ENCODE peak calls at places on chromosomes 2 and 18, in seven cellular contexts. One of them, this sample, is unnamed.

GRCh38 chr2:42767899-42768705 is 4.2 kb upstream of the OXER1 start:
- DNase-seq in nucleus accumbens: no peak
- DNase-seq in Ammon's horn: no peak
- DNase-seq in CD4-positive, alpha-beta memory T cell: no peak
- DNase-seq in heart left ventricle: no peak
- DNase-seq in dorsolateral prefrontal cortex: no peak
- DNase-seq in HT-29: no peak
- DNase-seq in this sample: no peak

GRCh38 chr2:62423883-62424458 is 82.0 kb downstream of the TMEM17 start:
- DNase-seq in nucleus accumbens: peak
- DNase-seq in Ammon's horn: peak
- DNase-seq in CD4-positive, alpha-beta memory T cell: no peak
- DNase-seq in heart left ventricle: no peak
- DNase-seq in dorsolateral prefrontal cortex: peak
- DNase-seq in HT-29: no peak
- DNase-seq in this sample: peak

GRCh38 chr2:237617305-237617982 is 9.9 kb upstream of the LRRFIP1 start:
- DNase-seq in nucleus accumbens: no peak
- DNase-seq in Ammon's horn: no peak
- DNase-seq in CD4-positive, alpha-beta memory T cell: no peak
- DNase-seq in heart left ventricle: no peak
- DNase-seq in dorsolateral prefrontal cortex: no peak
- DNase-seq in HT-29: no peak
- DNase-seq in this sample: no peak

GRCh38 chr18:49031511-49032188 is 80.9 kb upstream of the SMAD7 start:
- DNase-seq in nucleus accumbens: no peak
- DNase-seq in Ammon's horn: peak
- DNase-seq in CD4-positive, alpha-beta memory T cell: peak
- DNase-seq in heart left ventricle: no peak
- DNase-seq in dorsolateral prefrontal cortex: no peak
- DNase-seq in HT-29: no peak
- DNase-seq in this sample: no peak

GRCh38 chr18:79568543-79569205 is 110.9 kb upstream of the CTDP1 start:
- DNase-seq in nucleus accumbens: no peak
- DNase-seq in Ammon's horn: no peak
- DNase-seq in CD4-positive, alpha-beta memory T cell: no peak
- DNase-seq in heart left ventricle: peak
- DNase-seq in dorsolateral prefrontal cortex: peak
- DNase-seq in HT-29: no peak
- DNase-seq in this sample: no peak

GRCh38 chr2:121134728-121135127 is 150.3 kb downstream of the TFCP2L1 start:
- DNase-seq in nucleus accumbens: no peak
- DNase-seq in Ammon's horn: no peak
- DNase-seq in CD4-positive, alpha-beta memory T cell: no peak
- DNase-seq in heart left ventricle: no peak
- DNase-seq in dorsolateral prefrontal cortex: no peak
- DNase-seq in HT-29: no peak
- DNase-seq in this sample: no peak

GRCh38 chr2:234348081-234348480 is 148.8 kb downstream of the ARL4C start:
- DNase-seq in nucleus accumbens: no peak
- DNase-seq in Ammon's horn: no peak
- DNase-seq in CD4-positive, alpha-beta memory T cell: no peak
- DNase-seq in heart left ventricle: peak
- DNase-seq in dorsolateral prefrontal cortex: no peak
- DNase-seq in HT-29: no peak
- DNase-seq in this sample: no peak

GRCh38 chr2:70124983-70125480 is 37.8 kb downstream of the PCBP1 start:
- DNase-seq in nucleus accumbens: peak
- DNase-seq in Ammon's horn: peak
- DNase-seq in CD4-positive, alpha-beta memory T cell: peak
- DNase-seq in heart left ventricle: peak
- DNase-seq in dorsolateral prefrontal cortex: peak
- DNase-seq in HT-29: peak
- DNase-seq in this sample: no peak

GRCh38 chr2:179251865-179252264 is 12.8 kb downstream of the SESTD1 start:
- DNase-seq in nucleus accumbens: no peak
- DNase-seq in Ammon's horn: no peak
- DNase-seq in CD4-positive, alpha-beta memory T cell: no peak
- DNase-seq in heart left ventricle: no peak
- DNase-seq in dorsolateral prefrontal cortex: no peak
- DNase-seq in HT-29: no peak
- DNase-seq in this sample: no peak

GRCh38 chr2:138503087-138503442 is 1.5 kb downstream of the SPOPL start:
- DNase-seq in nucleus accumbens: no peak
- DNase-seq in Ammon's horn: no peak
- DNase-seq in CD4-positive, alpha-beta memory T cell: no peak
- DNase-seq in heart left ventricle: no peak
- DNase-seq in dorsolateral prefrontal cortex: no peak
- DNase-seq in HT-29: peak
- DNase-seq in this sample: peak

GRCh38 chr2:237540823-237541222 is 25.6 kb upstream of the PRLH start:
- DNase-seq in nucleus accumbens: no peak
- DNase-seq in Ammon's horn: no peak
- DNase-seq in CD4-positive, alpha-beta memory T cell: no peak
- DNase-seq in heart left ventricle: peak
- DNase-seq in dorsolateral prefrontal cortex: no peak
- DNase-seq in HT-29: no peak
- DNase-seq in this sample: peak

GRCh38 chr18:45730832-45731545 is 7.0 kb downstream of the SLC14A1 start:
- DNase-seq in nucleus accumbens: no peak
- DNase-seq in Ammon's horn: no peak
- DNase-seq in CD4-positive, alpha-beta memory T cell: no peak
- DNase-seq in heart left ventricle: no peak
- DNase-seq in dorsolateral prefrontal cortex: no peak
- DNase-seq in HT-29: no peak
- DNase-seq in this sample: no peak

GRCh38 chr2:128235581-128235980 is 83.1 kb downstream of the HS6ST1 start:
- DNase-seq in nucleus accumbens: no peak
- DNase-seq in Ammon's horn: no peak
- DNase-seq in CD4-positive, alpha-beta memory T cell: no peak
- DNase-seq in heart left ventricle: no peak
- DNase-seq in dorsolateral prefrontal cortex: no peak
- DNase-seq in HT-29: no peak
- DNase-seq in this sample: no peak

GRCh38 chr2:135162377-135162776 is 110.3 kb downstream of the RAB3GAP1 start:
- DNase-seq in nucleus accumbens: no peak
- DNase-seq in Ammon's horn: no peak
- DNase-seq in CD4-positive, alpha-beta memory T cell: no peak
- DNase-seq in heart left ventricle: no peak
- DNase-seq in dorsolateral prefrontal cortex: no peak
- DNase-seq in HT-29: no peak
- DNase-seq in this sample: no peak

GRCh38 chr2:20062615-20063545 is 11.5 kb upstream of the LAPTM4A start:
- DNase-seq in nucleus accumbens: no peak
- DNase-seq in Ammon's horn: no peak
- DNase-seq in CD4-positive, alpha-beta memory T cell: no peak
- DNase-seq in heart left ventricle: peak
- DNase-seq in dorsolateral prefrontal cortex: no peak
- DNase-seq in HT-29: no peak
- DNase-seq in this sample: peak

GRCh38 chr2:196234672-196235071 is 63.3 kb upstream of the STK17B start:
- DNase-seq in nucleus accumbens: no peak
- DNase-seq in Ammon's horn: no peak
- DNase-seq in CD4-positive, alpha-beta memory T cell: peak
- DNase-seq in heart left ventricle: no peak
- DNase-seq in dorsolateral prefrontal cortex: no peak
- DNase-seq in HT-29: no peak
- DNase-seq in this sample: peak

GRCh38 chr2:163768881-163769681 is 33.3 kb upstream of the FIGN start:
- DNase-seq in nucleus accumbens: no peak
- DNase-seq in Ammon's horn: no peak
- DNase-seq in CD4-positive, alpha-beta memory T cell: no peak
- DNase-seq in heart left ventricle: no peak
- DNase-seq in dorsolateral prefrontal cortex: no peak
- DNase-seq in HT-29: no peak
- DNase-seq in this sample: no peak

GRCh38 chr2:71358931-71359671 is 27.5 kb downstream of the ZNF638 start:
- DNase-seq in nucleus accumbens: no peak
- DNase-seq in Ammon's horn: no peak
- DNase-seq in CD4-positive, alpha-beta memory T cell: no peak
- DNase-seq in heart left ventricle: no peak
- DNase-seq in dorsolateral prefrontal cortex: no peak
- DNase-seq in HT-29: no peak
- DNase-seq in this sample: peak

GRCh38 chr2:158131919-158132566 is 30.4 kb downstream of the UPP2 start:
- DNase-seq in nucleus accumbens: no peak
- DNase-seq in Ammon's horn: no peak
- DNase-seq in CD4-positive, alpha-beta memory T cell: no peak
- DNase-seq in heart left ventricle: no peak
- DNase-seq in dorsolateral prefrontal cortex: no peak
- DNase-seq in HT-29: peak
- DNase-seq in this sample: no peak

GRCh38 chr18:78736015-78736690 is 243.5 kb upstream of the SALL3 start:
- DNase-seq in nucleus accumbens: no peak
- DNase-seq in Ammon's horn: no peak
- DNase-seq in CD4-positive, alpha-beta memory T cell: no peak
- DNase-seq in heart left ventricle: no peak
- DNase-seq in dorsolateral prefrontal cortex: no peak
- DNase-seq in HT-29: no peak
- DNase-seq in this sample: no peak

GRCh38 chr2:86254576-86255538 is 55.6 kb downstream of the MRPL35 start:
- DNase-seq in nucleus accumbens: no peak
- DNase-seq in Ammon's horn: peak
- DNase-seq in CD4-positive, alpha-beta memory T cell: no peak
- DNase-seq in heart left ventricle: peak
- DNase-seq in dorsolateral prefrontal cortex: no peak
- DNase-seq in HT-29: peak
- DNase-seq in this sample: no peak

GRCh38 chr18:21843340-21843739 is 102.7 kb downstream of the MIB1 start:
- DNase-seq in nucleus accumbens: no peak
- DNase-seq in Ammon's horn: no peak
- DNase-seq in CD4-positive, alpha-beta memory T cell: no peak
- DNase-seq in heart left ventricle: no peak
- DNase-seq in dorsolateral prefrontal cortex: no peak
- DNase-seq in HT-29: no peak
- DNase-seq in this sample: no peak

GRCh38 chr2:63048367-63049171 is 2.1 kb upstream of the OTX1 start:
- DNase-seq in nucleus accumbens: no peak
- DNase-seq in Ammon's horn: no peak
- DNase-seq in CD4-positive, alpha-beta memory T cell: no peak
- DNase-seq in heart left ventricle: no peak
- DNase-seq in dorsolateral prefrontal cortex: no peak
- DNase-seq in HT-29: no peak
- DNase-seq in this sample: no peak

GRCh38 chr18:31510319-31510718 is 12.3 kb downstream of the DSG2 start:
- DNase-seq in nucleus accumbens: no peak
- DNase-seq in Ammon's horn: no peak
- DNase-seq in CD4-positive, alpha-beta memory T cell: no peak
- DNase-seq in heart left ventricle: no peak
- DNase-seq in dorsolateral prefrontal cortex: no peak
- DNase-seq in HT-29: peak
- DNase-seq in this sample: peak

GRCh38 chr2:128292599-128293425 is 25.9 kb downstream of the HS6ST1 start:
- DNase-seq in nucleus accumbens: no peak
- DNase-seq in Ammon's horn: no peak
- DNase-seq in CD4-positive, alpha-beta memory T cell: peak
- DNase-seq in heart left ventricle: no peak
- DNase-seq in dorsolateral prefrontal cortex: no peak
- DNase-seq in HT-29: peak
- DNase-seq in this sample: no peak

GRCh38 chr2:215624423-215624829 is 188.6 kb upstream of the FN1 start:
- DNase-seq in nucleus accumbens: no peak
- DNase-seq in Ammon's horn: no peak
- DNase-seq in CD4-positive, alpha-beta memory T cell: no peak
- DNase-seq in heart left ventricle: no peak
- DNase-seq in dorsolateral prefrontal cortex: no peak
- DNase-seq in HT-29: no peak
- DNase-seq in this sample: no peak

GRCh38 chr2:177234267-177234666 is 21.7 kb downstream of the HNRNPA3 start:
- DNase-seq in nucleus accumbens: no peak
- DNase-seq in Ammon's horn: no peak
- DNase-seq in CD4-positive, alpha-beta memory T cell: no peak
- DNase-seq in heart left ventricle: no peak
- DNase-seq in dorsolateral prefrontal cortex: no peak
- DNase-seq in HT-29: no peak
- DNase-seq in this sample: no peak

GRCh38 chr2:196249860-196250259 is 78.5 kb upstream of the STK17B start:
- DNase-seq in nucleus accumbens: no peak
- DNase-seq in Ammon's horn: peak
- DNase-seq in CD4-positive, alpha-beta memory T cell: no peak
- DNase-seq in heart left ventricle: no peak
- DNase-seq in dorsolateral prefrontal cortex: no peak
- DNase-seq in HT-29: no peak
- DNase-seq in this sample: peak

GRCh38 chr18:33184918-33185317 is 255.6 kb downstream of the CCDC178 start:
- DNase-seq in nucleus accumbens: no peak
- DNase-seq in Ammon's horn: no peak
- DNase-seq in CD4-positive, alpha-beta memory T cell: no peak
- DNase-seq in heart left ventricle: no peak
- DNase-seq in dorsolateral prefrontal cortex: no peak
- DNase-seq in HT-29: no peak
- DNase-seq in this sample: no peak